ENCODE peak calls at places on chromosome 1, in four cellular contexts. One of them, this sample, is unnamed.

GRCh38 chr1:208078752-208079151 is 165.4 kb downstream of the PLXNA2 start:
- DNase-seq in cardiac fibroblast: no peak
- DNase-seq in adipocyte: no peak
- DNase-seq in Right ventricle myocardium inferior: no peak
- DNase-seq in this sample: no peak

GRCh38 chr1:239833709-239834108 is 258.0 kb upstream of the FMN2 start:
- DNase-seq in cardiac fibroblast: no peak
- DNase-seq in adipocyte: no peak
- DNase-seq in Right ventricle myocardium inferior: no peak
- DNase-seq in this sample: no peak

GRCh38 chr1:95640746-95641145 is 406.7 kb downstream of the RWDD3 start:
- DNase-seq in cardiac fibroblast: peak
- DNase-seq in adipocyte: no peak
- DNase-seq in Right ventricle myocardium inferior: no peak
- DNase-seq in this sample: no peak

GRCh38 chr1:29675481-29676263 is 439.4 kb downstream of the PTPRU start:
- DNase-seq in cardiac fibroblast: no peak
- DNase-seq in adipocyte: no peak
- DNase-seq in Right ventricle myocardium inferior: no peak
- DNase-seq in this sample: no peak

GRCh38 chr1:221887091-221887746 is 145.3 kb upstream of the DUSP10 start:
- DNase-seq in cardiac fibroblast: peak
- DNase-seq in adipocyte: peak
- DNase-seq in Right ventricle myocardium inferior: peak
- DNase-seq in this sample: peak

GRCh38 chr1:154970631-154971340 is at the start of gene SHC1:
- DNase-seq in cardiac fibroblast: peak
- DNase-seq in adipocyte: peak
- DNase-seq in Right ventricle myocardium inferior: peak
- DNase-seq in this sample: peak

GRCh38 chr1:47232187-47232874 is at the start of gene TAL1:
- DNase-seq in cardiac fibroblast: no peak
- DNase-seq in adipocyte: no peak
- DNase-seq in Right ventricle myocardium inferior: no peak
- DNase-seq in this sample: peak

GRCh38 chr1:93471911-93472310 is 24.0 kb downstream of the FNBP1L start:
- DNase-seq in cardiac fibroblast: peak
- DNase-seq in adipocyte: peak
- DNase-seq in Right ventricle myocardium inferior: no peak
- DNase-seq in this sample: no peak

GRCh38 chr1:32759521-32759980 is 57.0 kb upstream of the SYNC start:
- DNase-seq in cardiac fibroblast: no peak
- DNase-seq in adipocyte: no peak
- DNase-seq in Right ventricle myocardium inferior: no peak
- DNase-seq in this sample: peak

GRCh38 chr1:64836792-64837191 is 91.9 kb downstream of the RAVER2 start:
- DNase-seq in cardiac fibroblast: peak
- DNase-seq in adipocyte: no peak
- DNase-seq in Right ventricle myocardium inferior: no peak
- DNase-seq in this sample: no peak

GRCh38 chr1:16156848-16157495 is 1.1 kb upstream of the EPHA2 start:
- DNase-seq in cardiac fibroblast: peak
- DNase-seq in adipocyte: no peak
- DNase-seq in Right ventricle myocardium inferior: no peak
- DNase-seq in this sample: no peak

GRCh38 chr1:205186191-205186590 is 25.3 kb downstream of the DSTYK start:
- DNase-seq in cardiac fibroblast: no peak
- DNase-seq in adipocyte: no peak
- DNase-seq in Right ventricle myocardium inferior: no peak
- DNase-seq in this sample: no peak

GRCh38 chr1:40439247-40439646 is 11.0 kb upstream of the ZFP69B start:
- DNase-seq in cardiac fibroblast: no peak
- DNase-seq in adipocyte: no peak
- DNase-seq in Right ventricle myocardium inferior: no peak
- DNase-seq in this sample: no peak

GRCh38 chr1:40014253-40014706 is 26.2 kb upstream of the CAP1 start:
- DNase-seq in cardiac fibroblast: no peak
- DNase-seq in adipocyte: no peak
- DNase-seq in Right ventricle myocardium inferior: no peak
- DNase-seq in this sample: no peak

GRCh38 chr1:156346636-156347035 is 8.3 kb downstream of the TSACC start:
- DNase-seq in cardiac fibroblast: peak
- DNase-seq in adipocyte: peak
- DNase-seq in Right ventricle myocardium inferior: no peak
- DNase-seq in this sample: no peak

GRCh38 chr1:226185153-226186036 is 1.1 kb downstream of the ACBD3 start:
- DNase-seq in cardiac fibroblast: peak
- DNase-seq in adipocyte: peak
- DNase-seq in Right ventricle myocardium inferior: no peak
- DNase-seq in this sample: no peak